ENCODE peak calls at places on chromosomes 3 and 15, in four cellular contexts. T is NCI-H1105; X is activated CD4-positive, alpha-beta T cell treated with anti-CD3 and anti-CD28 coated beads for 4 hours; Q is GM23338. M is an unnamed sample.

GRCh38 chr15:77461486-77461885 is 40.8 kb downstream of the HMG20A start:
- DNase-seq in T (no peak), X (no peak), Q (no peak), M (peak)

GRCh38 chr15:74040115-74040850 is 42.1 kb downstream of the GOLGA6A start:
- DNase-seq in T (no peak), X (no peak), Q (no peak), M (peak)

GRCh38 chr3:60402951-60403350 is 848.3 kb downstream of the FHIT start:
- DNase-seq in T (no peak), X (no peak), Q (no peak), M (no peak)

GRCh38 chr3:112775011-112775742 is 71.5 kb downstream of the CD200R1L start:
- DNase-seq in T (no peak), X (no peak), Q (no peak), M (peak)

GRCh38 chr3:37181766-37182165 is 7.4 kb upstream of the LRRFIP2 start:
- DNase-seq in T (no peak), X (no peak), Q (no peak), M (no peak)

GRCh38 chr3:127678611-127679533 is 6.1 kb downstream of the ABTB1 start:
- DNase-seq in T (no peak), X (no peak), Q (no peak), M (no peak)

GRCh38 chr3:12545473-12545791 is at the start of gene MKRN2OS:
- DNase-seq in T (no peak), X (no peak), Q (peak), M (no peak)

GRCh38 chr3:29925150-29925549 is 644.3 kb downstream of the RBMS3 start:
- DNase-seq in T (no peak), X (no peak), Q (no peak), M (no peak)

GRCh38 chr3:9553949-9554513 is 409 bp upstream of the LHFPL4 start:
- DNase-seq in T (no peak), X (no peak), Q (peak), M (no peak)

GRCh38 chr15:64163662-64164362 is 990 bp upstream of the PPIB start:
- DNase-seq in T (no peak), X (no peak), Q (peak), M (no peak)

GRCh38 chr3:61560452-61561373 is 658 bp upstream of the PTPRG start:
- DNase-seq in T (peak), X (no peak), Q (peak), M (peak)

GRCh38 chr3:142273501-142273900 is 48.1 kb upstream of the GK5 start:
- DNase-seq in T (no peak), X (no peak), Q (no peak), M (no peak)

GRCh38 chr15:89836255-89837133 is 21.8 kb upstream of the ANPEP start:
- DNase-seq in T (no peak), X (no peak), Q (no peak), M (peak)

GRCh38 chr3:149542375-149543312 is 68.1 kb downstream of the TM4SF4 start:
- DNase-seq in T (no peak), X (no peak), Q (no peak), M (peak)

GRCh38 chr3:188861847-188862740 is 309.7 kb upstream of the TPRG1 start:
- DNase-seq in T (no peak), X (no peak), Q (no peak), M (peak)

GRCh38 chr3:161031134-161031533 is 74.0 kb downstream of the B3GALNT1 start:
- DNase-seq in T (no peak), X (no peak), Q (no peak), M (no peak)

GRCh38 chr15:91940466-91941381 is 87.2 kb downstream of the SLCO3A1 start:
- DNase-seq in T (no peak), X (no peak), Q (peak), M (no peak)

GRCh38 chr3:42180901-42181300 is 85.1 kb downstream of the CCK start:
- DNase-seq in T (no peak), X (no peak), Q (no peak), M (no peak)

GRCh38 chr3:36362973-36363372 is 17.3 kb upstream of the STAC start:
- DNase-seq in T (no peak), X (no peak), Q (peak), M (peak)

GRCh38 chr3:145448436-145448835 is 712.5 kb downstream of the PLOD2 start:
- DNase-seq in T (no peak), X (no peak), Q (no peak), M (no peak)

GRCh38 chr15:100958326-100959065 is 39.3 kb downstream of the LRRK1 start:
- DNase-seq in T (no peak), X (no peak), Q (no peak), M (peak)

GRCh38 chr15:68319997-68320396 is 42.5 kb downstream of the FEM1B start:
- DNase-seq in T (no peak), X (no peak), Q (no peak), M (no peak)

GRCh38 chr3:26438981-26439884 is 183.3 kb upstream of the LRRC3B start:
- DNase-seq in T (no peak), X (no peak), Q (no peak), M (no peak)

GRCh38 chr3:123072152-123072551 is 5.3 kb downstream of the PDIA5 start:
- DNase-seq in T (no peak), X (no peak), Q (no peak), M (no peak)

GRCh38 chr3:74897006-74897405 is 282.5 kb upstream of the CNTN3 start:
- DNase-seq in T (no peak), X (no peak), Q (peak), M (no peak)

GRCh38 chr15:99682455-99682854 is 50.8 kb downstream of the LYSMD4 start:
- DNase-seq in T (no peak), X (no peak), Q (no peak), M (peak)

GRCh38 chr3:73432021-73432722 is 192.6 kb downstream of the PDZRN3 start:
- DNase-seq in T (no peak), X (no peak), Q (peak), M (peak)

GRCh38 chr3:53149699-53150098 is 11.3 kb upstream of the PRKCD start:
- DNase-seq in T (no peak), X (no peak), Q (no peak), M (no peak)

GRCh38 chr3:49098910-49099630 is 5.2 kb upstream of the QRICH1 start:
- DNase-seq in T (no peak), X (no peak), Q (no peak), M (no peak)

GRCh38 chr3:15681668-15682067 is 80.1 kb downstream of the BTD start:
- DNase-seq in T (no peak), X (no peak), Q (no peak), M (no peak)

GRCh38 chr15:30903497-30904187 is at the start of gene FAN1:
- DNase-seq in T (peak), X (peak), Q (peak), M (peak)

GRCh38 chr15:69061414-69061842 is 46.9 kb downstream of the NOX5 start:
- DNase-seq in T (no peak), X (no peak), Q (peak), M (no peak)

GRCh38 chr3:184556502-184557347 is 4.9 kb upstream of the EPHB3 start:
- DNase-seq in T (no peak), X (no peak), Q (no peak), M (no peak)

GRCh38 chr3:58250093-58250707 is 12.6 kb downstream of the ABHD6 start:
- DNase-seq in T (no peak), X (no peak), Q (no peak), M (no peak)

GRCh38 chr3:50612973-50613851 is 1.6 kb upstream of the CISH start:
- DNase-seq in T (no peak), X (peak), Q (no peak), M (no peak)

GRCh38 chr3:65833761-65834505 is 204.8 kb downstream of the MAGI1 start:
- DNase-seq in T (no peak), X (no peak), Q (no peak), M (peak)

GRCh38 chr15:81411969-81412633 is 38.1 kb upstream of the TMC3 start:
- DNase-seq in T (no peak), X (no peak), Q (no peak), M (no peak)

M was measured in astrocyte.